ENCODE peak calls at places on chromosomes 6 and 20, in four cellular contexts. S is HEK293T, M is HepG2, H is GM12878. U is an unnamed sample.

GRCh38 chr6:2028457-2029038 is 216.9 kb downstream of the GMDS start:
- DNase-seq in S (no peak), M (no peak), H (peak), U (no peak)

GRCh38 chr6:133236898-133237297 is 4.3 kb upstream of the EYA4 start:
- DNase-seq in S (no peak), M (no peak), H (no peak), U (no peak)

GRCh38 chr6:11592289-11592906 is 54.8 kb downstream of the TMEM170B start:
- DNase-seq in S (no peak), M (no peak), H (no peak), U (no peak)

GRCh38 chr6:84284428-84285033 is 57.1 kb upstream of the CEP162 start:
- DNase-seq in S (peak), M (peak), H (no peak), U (peak)

GRCh38 chr6:158109744-158110143 is 58.3 kb downstream of the SERAC1 start:
- DNase-seq in S (no peak), M (no peak), H (no peak), U (no peak)

GRCh38 chr6:1109134-1109533 is 202.8 kb upstream of the FOXQ1 start:
- DNase-seq in S (no peak), M (no peak), H (no peak), U (no peak)

GRCh38 chr20:3681931-3682820 is at the start of gene ADAM33:
- DNase-seq in S (no peak), M (no peak), H (no peak), U (no peak)

GRCh38 chr6:138692978-138693909 is 80.3 kb upstream of the CCDC28A start:
- DNase-seq in S (peak), M (peak), H (no peak), U (peak)

GRCh38 chr6:38493929-38494547 is 145.7 kb downstream of the BTBD9 start:
- DNase-seq in S (peak), M (peak), H (peak), U (peak)

GRCh38 chr6:37669306-37669705 is 28.4 kb downstream of the MDGA1 start:
- DNase-seq in S (no peak), M (no peak), H (no peak), U (no peak)

GRCh38 chr20:50916257-50916656 is 15.0 kb downstream of the ADNP start:
- DNase-seq in S (peak), M (no peak), H (no peak), U (peak)

GRCh38 chr6:33784787-33785186 is 4.1 kb downstream of the LEMD2 start:
- DNase-seq in S (no peak), M (no peak), H (no peak), U (no peak)

GRCh38 chr6:35014341-35014740 is 125.3 kb downstream of the ANKS1A start:
- DNase-seq in S (no peak), M (no peak), H (no peak), U (no peak)

DNA sequence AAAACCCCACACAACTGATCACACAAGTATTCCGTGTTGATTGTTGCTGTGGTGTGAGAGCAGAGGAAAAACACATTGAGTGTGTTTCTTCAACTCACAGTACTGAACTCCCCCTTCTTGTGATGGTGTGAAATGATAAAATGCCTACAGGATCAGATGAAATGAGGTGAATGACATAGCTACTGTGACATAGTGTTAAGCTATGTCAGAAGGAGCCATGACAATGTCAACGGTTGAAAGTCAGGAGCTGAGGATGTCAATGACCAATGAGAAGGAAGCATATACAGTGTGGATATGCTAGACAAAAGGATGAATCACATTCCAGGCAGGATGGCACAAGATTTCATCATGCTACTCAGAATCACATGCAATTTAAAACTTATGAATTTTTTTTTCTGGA is 38.8 kb downstream of the WASF1 start:
- DNase-seq in S (no peak), M (no peak), H (no peak), U (no peak)
- TF ChIP-seq TARDBP in S (no peak), M (no peak), H (no peak), U (no peak)

DNA sequence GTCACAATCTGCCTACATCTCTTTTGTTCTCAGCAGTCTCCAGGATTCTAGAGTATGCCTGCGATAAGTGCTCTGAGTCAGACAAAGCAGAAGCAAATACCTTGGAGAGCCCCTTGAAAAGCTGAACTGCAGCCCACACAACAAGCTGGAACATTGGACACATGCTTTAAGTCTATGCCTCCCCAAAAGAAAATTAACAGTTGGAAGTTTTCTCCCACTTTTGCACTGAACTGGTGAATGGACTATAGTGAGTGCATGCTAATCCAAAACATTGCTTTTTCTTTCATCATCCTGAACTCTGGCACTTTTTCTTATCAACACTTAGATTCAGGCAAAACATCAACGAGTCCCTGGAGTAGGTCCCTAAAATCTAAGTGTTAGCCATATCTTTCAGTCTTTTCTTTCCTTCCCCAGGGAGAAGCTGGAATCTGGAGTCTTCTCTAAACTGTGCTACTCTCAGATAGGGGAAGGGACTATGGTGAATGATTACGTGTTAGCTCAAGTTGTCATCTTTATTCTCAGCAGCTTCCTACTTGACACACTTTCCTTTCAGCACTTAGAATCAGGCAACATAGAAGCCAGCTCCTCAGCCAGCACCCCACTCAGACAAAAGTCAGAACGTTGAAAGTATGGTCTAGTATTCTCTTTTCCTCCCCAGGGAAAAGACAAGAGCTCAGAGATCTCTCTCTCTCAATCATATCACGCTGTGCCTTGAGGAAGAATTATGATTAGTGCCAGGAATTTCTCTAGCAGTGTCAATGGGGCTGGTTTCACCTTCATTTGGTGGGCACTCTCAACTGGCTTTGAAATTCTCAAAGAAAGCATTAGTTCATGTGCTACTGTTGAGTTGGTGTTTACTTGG is 811.0 kb upstream of the GJE1 start:
- DNase-seq in S (no peak), M (no peak), H (no peak), U (no peak)
- TF ChIP-seq TARDBP in S (no peak), M (no peak), H (no peak), U (no peak)

GRCh38 chr20:22921595-22922421 is 113.3 kb upstream of the SSTR4 start:
- DNase-seq in S (no peak), M (no peak), H (no peak), U (no peak)
- TF ChIP-seq TARDBP in S (no peak), M (no peak), H (no peak), U (no peak)

DNA sequence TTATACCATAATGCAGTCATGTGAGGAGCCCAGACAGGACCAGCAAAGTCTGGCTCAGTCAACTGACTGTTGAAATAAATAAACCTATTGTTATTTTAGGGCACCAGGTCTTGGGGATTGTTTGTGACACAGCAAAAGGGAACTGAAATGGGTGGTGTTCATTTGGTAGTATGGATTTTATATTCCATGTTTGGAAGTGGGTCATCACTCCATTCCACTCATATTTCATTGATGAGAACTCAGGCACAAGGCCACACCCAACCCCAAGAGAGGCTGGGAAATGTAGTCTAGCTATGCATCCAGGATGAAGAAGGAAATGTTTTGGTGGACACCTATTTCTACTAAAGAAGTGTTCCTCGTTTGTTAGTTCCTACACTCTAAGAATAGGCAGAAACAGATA is 64.9 kb upstream of the BTBD3 start:
- DNase-seq in S (no peak), M (no peak), H (no peak), U (no peak)
- TF ChIP-seq TARDBP in S (no peak), M (no peak), H (no peak), U (no peak)

GRCh38 chr20:38805502-38805957 is at the start of gene PPP1R16B:
- DNase-seq in S (peak), M (no peak), H (no peak), U (peak)

GRCh38 chr20:38804243-38804642 is 1.3 kb upstream of the PPP1R16B start:
- DNase-seq in S (no peak), M (no peak), H (no peak), U (no peak)

GRCh38 chr20:38804682-38805501 is 605 bp upstream of the PPP1R16B start:
- DNase-seq in S (no peak), M (no peak), H (peak), U (peak)

GRCh38 chr20:38806855-38807655 is 1.6 kb downstream of the PPP1R16B start:
- DNase-seq in S (no peak), M (no peak), H (no peak), U (no peak)

DNA sequence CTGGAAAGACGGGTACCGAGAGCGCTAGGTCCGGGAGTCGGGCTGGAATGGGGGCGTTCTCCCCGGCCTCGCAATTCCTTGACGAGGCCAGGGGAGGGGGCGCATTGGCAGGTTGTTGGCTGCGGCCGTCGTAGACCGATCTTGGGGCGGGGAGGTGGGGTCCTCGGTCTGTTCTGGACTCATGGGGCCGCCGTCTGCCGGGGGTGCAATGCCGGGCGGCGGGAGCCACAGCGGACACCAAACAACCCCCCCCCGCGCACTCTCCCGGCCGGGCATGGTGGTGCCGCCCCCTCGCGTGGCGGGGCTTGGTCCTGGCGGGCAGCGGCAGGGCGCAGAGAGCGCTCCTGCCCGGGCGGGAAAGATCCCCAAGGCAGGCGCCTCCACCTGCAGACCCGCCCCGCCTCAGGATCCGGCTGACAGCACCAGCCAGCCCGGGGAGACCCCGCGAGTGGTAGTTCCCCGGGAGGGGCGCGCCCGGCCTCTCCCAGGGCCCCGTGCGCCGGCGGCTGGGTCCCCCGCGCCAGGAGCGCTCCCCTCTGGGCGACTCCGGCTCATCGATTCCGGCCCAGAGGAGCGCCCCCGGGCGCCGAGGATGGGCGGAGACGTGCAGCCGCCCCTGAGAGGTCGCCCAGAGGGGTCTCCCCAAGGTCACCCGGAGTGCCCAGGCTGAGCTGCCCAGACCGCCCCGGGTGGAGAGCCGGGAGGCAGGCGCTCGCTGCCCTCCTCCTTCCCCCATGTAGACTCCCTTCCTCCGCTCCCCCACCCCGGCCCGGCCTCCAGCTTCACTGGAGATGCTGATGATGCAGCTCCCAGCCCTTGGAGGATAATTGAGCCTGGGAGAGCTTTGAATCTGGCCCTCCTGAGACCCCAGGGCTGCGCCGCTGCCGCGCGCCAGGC is 709 bp downstream of the PPP1R16B start:
- DNase-seq in S (peak), M (no peak), H (no peak), U (peak)
- TF ChIP-seq TARDBP in S (no peak), M (no peak), H (no peak), U (no peak)

GRCh38 chr6:149032318-149032598 is 285.3 kb upstream of the TAB2 start:
- DNase-seq in S (no peak), M (no peak), H (no peak), U (no peak)

GRCh38 chr6:149033454-149034241 is 283.9 kb upstream of the TAB2 start:
- DNase-seq in S (no peak), M (no peak), H (peak), U (no peak)

GRCh38 chr6:149032599-149033405 is 284.7 kb upstream of the TAB2 start:
- DNase-seq in S (peak), M (peak), H (peak), U (no peak)

GRCh38 chr6:149028767-149029405 is 282.1 kb downstream of the UST start:
- DNase-seq in S (peak), M (peak), H (peak), U (peak)

DNA sequence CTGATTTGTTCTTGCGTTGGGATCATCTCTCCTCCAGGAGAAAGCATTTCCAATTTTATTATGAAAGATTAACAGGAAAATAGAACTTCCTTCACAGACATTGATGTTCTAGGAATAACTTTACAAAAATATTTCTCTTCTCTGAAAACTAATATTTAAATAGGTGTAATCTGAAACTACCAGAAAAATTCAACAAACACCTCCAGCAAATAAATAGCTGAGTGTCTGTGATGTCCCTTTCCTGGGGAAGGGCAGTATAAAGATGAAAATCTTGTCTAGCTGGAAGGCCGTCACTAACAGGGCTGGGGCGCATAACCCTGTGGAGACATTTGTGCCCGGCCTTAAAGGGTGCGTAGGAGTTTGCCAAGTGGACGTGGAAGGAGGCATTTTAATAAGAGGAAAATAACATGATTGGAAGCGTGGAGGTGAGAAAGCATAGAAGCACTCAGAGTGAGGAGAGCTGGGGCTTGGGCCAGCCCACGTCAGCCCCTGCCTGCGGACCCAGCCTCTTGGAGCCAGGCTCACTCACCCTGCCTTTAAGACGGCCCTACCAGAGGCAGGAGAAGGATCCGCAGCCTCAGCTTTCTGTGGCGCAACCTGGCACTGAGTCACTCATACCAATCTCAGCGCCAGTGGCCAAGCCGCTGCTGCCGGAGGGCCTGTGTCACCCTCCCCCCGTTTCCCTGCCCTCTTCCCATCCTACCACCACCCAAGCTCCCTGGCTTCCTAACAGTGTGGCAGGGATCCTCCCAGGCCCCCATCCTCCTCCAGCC is 284.9 kb downstream of the UST start:
- DNase-seq in S (no peak), M (peak), H (no peak), U (no peak)
- TF ChIP-seq TARDBP in S (no peak), M (no peak), H (no peak), U (no peak)

GRCh38 chr20:20211274-20211987 is 156.5 kb upstream of the INSM1 start:
- DNase-seq in S (peak), M (no peak), H (no peak), U (no peak)
- TF ChIP-seq TARDBP in S (no peak), M (no peak), H (no peak), U (no peak)

DNA sequence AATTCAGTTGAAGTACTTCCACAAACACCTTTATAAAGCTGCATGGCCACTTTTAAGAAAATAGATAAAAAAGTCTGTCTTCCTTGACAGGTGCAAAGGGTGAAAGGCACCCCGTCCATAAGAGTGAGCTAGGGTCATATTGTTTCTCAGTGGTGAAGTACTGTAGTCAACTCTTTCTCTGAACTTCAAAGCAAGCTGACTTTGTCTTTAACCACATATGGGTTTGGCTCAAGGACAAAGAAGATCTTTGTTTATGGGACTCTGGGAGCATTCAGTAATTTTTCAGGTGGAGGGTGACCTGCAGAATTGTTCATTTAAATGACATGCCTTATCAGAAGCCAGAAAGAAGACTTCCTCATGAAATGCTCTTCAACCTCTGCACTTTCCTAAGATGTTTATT is 49.3 kb upstream of the KLHL31 start:
- DNase-seq in S (no peak), M (peak), H (no peak), U (no peak)
- TF ChIP-seq TARDBP in S (no peak), M (no peak), H (no peak), U (no peak)

GRCh38 chr6:26306248-26306647 is 58.8 kb upstream of the BTN3A2 start:
- DNase-seq in S (no peak), M (no peak), H (no peak), U (no peak)

GRCh38 chr6:26302941-26303559 is 61.9 kb upstream of the BTN3A2 start:
- DNase-seq in S (no peak), M (no peak), H (no peak), U (no peak)

GRCh38 chr6:26305097-26305841 is 59.7 kb upstream of the BTN3A2 start:
- DNase-seq in S (peak), M (peak), H (no peak), U (peak)

GRCh38 chr6:26301638-26302037 is 63.4 kb upstream of the BTN3A2 start:
- DNase-seq in S (no peak), M (no peak), H (no peak), U (no peak)

DNA sequence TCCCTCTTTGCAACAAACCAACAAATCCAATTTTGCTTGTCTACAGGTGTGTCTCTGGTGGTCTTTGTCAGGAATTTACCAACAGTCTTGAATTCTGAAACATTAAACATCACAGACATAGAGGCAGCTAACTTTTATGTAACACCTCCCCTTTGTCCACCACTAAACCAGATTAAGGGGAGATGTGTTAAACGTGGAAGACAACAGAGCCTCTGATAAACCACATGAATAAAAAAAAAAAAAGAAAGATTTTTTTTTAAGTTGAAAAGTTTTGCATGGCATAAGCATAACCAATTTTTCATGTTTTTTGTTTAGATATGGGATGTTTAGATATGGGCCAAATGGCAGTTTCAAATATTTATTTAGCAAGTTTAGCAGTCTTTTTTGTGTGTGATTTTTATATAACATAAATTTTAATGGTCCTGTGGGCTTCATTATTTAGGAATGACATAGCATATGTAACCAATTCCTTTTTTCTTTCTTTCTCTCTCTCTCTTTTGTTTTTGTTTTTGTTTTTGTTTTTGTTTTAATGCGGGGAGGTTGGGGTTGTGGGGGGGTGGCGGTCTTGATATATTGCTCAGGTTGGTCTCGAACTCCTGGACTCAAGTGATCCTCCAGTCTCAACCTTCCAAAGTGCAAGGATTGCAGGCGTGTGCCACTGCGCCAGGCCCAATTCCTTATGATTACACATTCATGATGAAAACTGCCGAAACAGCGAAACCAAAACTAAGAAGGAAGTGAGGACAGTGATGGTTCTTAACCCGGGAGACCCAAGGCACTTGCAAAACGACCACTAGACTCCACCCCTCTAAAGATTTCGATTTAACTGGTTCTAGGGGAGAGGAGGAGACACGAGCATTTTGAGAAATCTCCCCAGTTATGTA is 60.5 kb upstream of the BTN3A2 start:
- DNase-seq in S (no peak), M (no peak), H (no peak), U (peak)
- TF ChIP-seq TARDBP in S (no peak), M (no peak), H (no peak), U (no peak)

U was measured in K562.